ENCODE peak calls at places on chromosomes 16 and 17, in seven cellular contexts. R is transverse colon, H is fibroblast of lung, I is DND-41, D is adrenal gland, G is prostate gland, U is neuronal stem cell. M is an unnamed sample.

GRCh38 chr17:38881600-38882191 is 11.8 kb downstream of the LASP1 start:
- DNase-seq in D (no peak), G (no peak), I (no peak), H (peak; percentile 58), U (no peak), R (peak; percentile 60), M (no peak)

GRCh38 chr17:37742114-37742761 is 2.6 kb downstream of the HNF1B start:
- DNase-seq in D (no peak), U (peak; percentile 53), I (no peak), H (peak; percentile 17), G (peak; percentile 18), R (no peak), M (no peak)

GRCh38 chr17:68019336-68019674 is 16.2 kb upstream of the KPNA2 start:
- DNase-seq in R (no peak), H (no peak), D (no peak), G (no peak), U (peak; percentile 23), I (no peak), M (no peak)

GRCh38 chr17:4543557-4544026 is 11.6 kb downstream of the MYBBP1A start:
- DNase-seq in R (no peak), G (no peak), I (no peak), D (no peak), H (no peak), U (no peak), M (no peak)

GRCh38 chr16:66898207-66898606 is 17.9 kb downstream of the PDP2 start:
- DNase-seq in G (no peak), U (no peak), D (peak; percentile 73), R (no peak), I (no peak), H (peak; percentile 61), M (no peak)

GRCh38 chr17:41959336-41960095 is 7.1 kb upstream of the CNP start:
- DNase-seq in G (no peak), U (peak; percentile 37), I (peak; percentile 22), R (no peak), D (no peak), H (peak; percentile 53), M (no peak)

GRCh38 chr17:31510273-31511175 is 119.0 kb downstream of the RAB11FIP4 start:
- DNase-seq in H (peak; percentile 17), D (no peak), G (no peak), U (no peak), I (no peak), R (no peak), M (peak; percentile 42)

GRCh38 chr16:20901441-20902112 is 1.0 kb downstream of the LYRM1 start:
- DNase-seq in D (peak; percentile 64), R (peak; percentile 55), U (peak; percentile 21), G (peak; percentile 57), I (peak; percentile 18), H (peak; percentile 60), M (peak; percentile 13)

GRCh38 chr17:2393184-2393953 is 7.5 kb downstream of the MNT start:
- DNase-seq in U (peak; percentile 87), I (peak; percentile 89), G (peak; percentile 87), H (peak; percentile 85), R (peak; percentile 94), D (peak; percentile 94), M (peak; percentile 87)

GRCh38 chr17:65901394-65901793 is 290.5 kb downstream of the CEP112 start:
- DNase-seq in R (no peak), G (no peak), I (no peak), H (no peak), U (no peak), D (no peak), M (no peak)

GRCh38 chr16:57985204-57986121 is 14.5 kb upstream of the CNGB1 start:
- DNase-seq in D (no peak), I (no peak), R (no peak), U (no peak), G (no peak), H (no peak), M (no peak)

GRCh38 chr17:20234266-20234665 is 225.1 kb downstream of the SPECC1 start:
- DNase-seq in G (no peak), I (no peak), H (no peak), U (no peak), D (no peak), R (no peak), M (peak; percentile 32)

GRCh38 chr16:56094231-56094630 is 97.1 kb upstream of the GNAO1 start:
- DNase-seq in U (no peak), D (no peak), I (no peak), R (no peak), G (no peak), H (no peak), M (no peak)

GRCh38 chr16:50933257-50933656 is 191.4 kb downstream of the CYLD start:
- DNase-seq in U (no peak), I (no peak), D (no peak), H (peak; percentile 23), G (no peak), R (no peak), M (no peak)

GRCh38 chr17:78368348-78368747 is 8.5 kb upstream of the SOCS3 start:
- DNase-seq in G (no peak), I (no peak), U (no peak), D (no peak), R (no peak), H (no peak), M (no peak)

GRCh38 chr17:68771867-68772515 is 170.8 kb upstream of the FAM20A start:
- DNase-seq in R (no peak), H (peak; percentile 60), U (peak; percentile 24), G (no peak), D (no peak), I (peak; percentile 21), M (no peak)

GRCh38 chr17:5200360-5200759 is 8.7 kb upstream of the ZNF594 start:
- DNase-seq in I (no peak), H (no peak), G (no peak), R (no peak), D (no peak), U (no peak), M (no peak)

GRCh38 chr17:32100971-32101631 is 41.2 kb upstream of the RHOT1 start:
- DNase-seq in R (peak; percentile 39), D (no peak), I (no peak), U (no peak), G (no peak), H (no peak), M (no peak)

GRCh38 chr17:54948380-54948779 is 20.1 kb downstream of the COX11 start:
- DNase-seq in G (no peak), U (no peak), R (no peak), D (no peak), I (no peak), H (peak; percentile 99), M (no peak)

GRCh38 chr17:59848778-59849177 is 44.0 kb downstream of the TUBD1 start:
- DNase-seq in I (peak; percentile 60), G (no peak), R (peak; percentile 81), H (peak; percentile 61), U (no peak), D (no peak), M (no peak)

GRCh38 chr16:499924-500323 is 27.6 kb upstream of the CAPN15 start:
- DNase-seq in G (no peak), U (no peak), R (no peak), H (no peak), I (no peak), D (no peak), M (no peak)

GRCh38 chr16:55136356-55136755 is 187.6 kb upstream of the IRX6 start:
- DNase-seq in D (no peak), H (no peak), G (no peak), R (no peak), U (no peak), I (no peak), M (no peak)

DNA sequence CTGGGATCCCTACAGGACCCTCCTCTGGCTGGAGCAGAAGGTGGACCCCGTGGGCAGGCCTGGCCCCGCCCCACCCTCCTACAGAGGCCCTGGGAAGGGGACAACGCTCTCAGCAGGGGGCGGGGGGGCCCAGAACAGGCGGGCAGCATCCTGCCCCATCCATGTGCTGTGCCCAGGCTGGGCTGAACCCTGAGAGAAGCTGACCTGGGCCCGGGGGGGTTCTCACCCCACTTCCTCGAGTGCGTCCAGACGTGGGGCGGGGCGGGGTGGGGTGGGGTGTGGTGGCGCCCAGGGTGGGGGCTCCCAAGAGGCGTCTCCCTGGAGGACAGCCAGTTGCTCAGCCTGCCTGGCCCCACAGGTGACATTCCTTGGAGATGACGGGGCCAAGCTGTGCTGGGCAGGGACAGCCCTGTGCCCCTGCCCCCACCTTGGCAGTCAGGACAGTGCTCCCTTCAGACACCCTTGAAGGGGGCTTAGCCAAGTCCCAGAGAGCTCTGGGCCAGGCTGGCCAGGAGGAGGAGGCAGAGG is 390 bp upstream of the UNC13D start:
- DNase-seq in R (peak; percentile 85), D (peak; percentile 66), H (no peak), I (no peak), G (peak; percentile 81), U (no peak), M (no peak)
- H3K4me3 ChIP-seq in R (peak overlapping the region; percentile 32), D (no peak overlapping the region), H (no peak overlapping the region), I (no peak overlapping the region), G (no peak overlapping the region), U (no peak overlapping the region), M (peak overlapping the region; percentile 93)

GRCh38 chr16:11819798-11820197 is 22.7 kb upstream of the ZC3H7A start:
- DNase-seq in R (no peak), D (no peak), I (no peak), G (no peak), U (no peak), H (no peak), M (no peak)

GRCh38 chr16:11828696-11829095 is 22.6 kb downstream of the RSL1D1 start:
- DNase-seq in D (no peak), H (no peak), G (no peak), R (no peak), I (no peak), U (no peak), M (no peak)

GRCh38 chr16:11824362-11824761 is 27.0 kb downstream of the RSL1D1 start:
- DNase-seq in U (no peak), I (no peak), H (no peak), G (no peak), R (peak; percentile 41), D (no peak), M (no peak)
- H3K27ac ChIP-seq in U (no peak overlapping the region), I (no peak overlapping the region), H (no peak overlapping the region), G (no peak overlapping the region), R (no peak overlapping the region), D (peak overlapping the region; percentile 17), M (no peak overlapping the region)

DNA sequence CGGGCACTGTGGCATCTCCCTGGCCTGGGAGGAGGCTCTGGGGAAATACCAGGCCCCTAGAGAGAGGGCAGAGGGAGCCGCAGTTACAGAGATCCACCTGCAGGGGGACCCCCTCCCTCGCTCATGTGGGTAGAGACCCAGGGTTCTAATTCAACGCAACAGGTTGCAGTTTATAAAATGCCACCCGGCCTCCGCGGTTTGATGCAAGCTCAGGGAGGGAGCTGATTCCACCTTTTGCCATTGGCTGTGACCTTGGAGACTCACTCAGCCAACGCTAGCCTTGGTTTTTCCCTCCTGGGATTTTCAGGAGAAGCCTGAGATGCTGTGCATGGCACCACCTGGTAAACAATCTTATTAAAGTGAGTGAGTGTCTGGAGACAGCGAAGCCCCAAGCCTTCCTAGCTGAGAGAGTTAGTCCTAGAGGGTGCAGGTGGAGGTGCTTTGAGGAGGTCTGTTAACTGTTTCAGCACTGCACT is 12.1 kb downstream of the TTLL6 start:
- DNase-seq in G (peak; percentile 27), H (peak; percentile 14), D (peak; percentile 59), R (peak; percentile 76), I (peak; percentile 74), U (peak; percentile 75), M (peak; percentile 67)
- H3K4me3 ChIP-seq in G (no peak overlapping the region), H (no peak overlapping the region), D (no peak overlapping the region), R (no peak overlapping the region), I (no peak overlapping the region), U (no peak overlapping the region), M (no peak overlapping the region)

GRCh38 chr16:48232459-48233040 is 11.6 kb upstream of the LONP2 start:
- DNase-seq in G (no peak), D (no peak), R (no peak), U (no peak), I (no peak), H (peak; percentile 11), M (no peak)
- H3K27ac ChIP-seq in G (peak overlapping the region; percentile 24), D (no peak overlapping the region), R (no peak overlapping the region), U (no peak overlapping the region), I (no peak overlapping the region), H (no peak overlapping the region), M (no peak overlapping the region)

GRCh38 chr17:50918933-50919296 is 52.8 kb upstream of the TOB1 start:
- DNase-seq in D (no peak), G (no peak), U (no peak), I (no peak), H (peak; percentile 28), R (peak; percentile 67), M (no peak)
- H3K4me3 ChIP-seq in D (no peak overlapping the region), G (no peak overlapping the region), U (no peak overlapping the region), I (no peak overlapping the region), H (no peak overlapping the region), R (no peak overlapping the region), M (peak overlapping the region; percentile 17)

M was measured in CD8-positive, alpha-beta T cell.